ENCODE peak calls at places on chromosome 22, in six cellular contexts. U is testis, G is WERI-Rb-1, K is tibial artery, R is fibroblast of lung, N is H9. M is an unnamed sample.

GRCh38 chr22:47802446-47802845 is 1040.0 kb downstream of the TBC1D22A start:
- DNase-seq in U (peak; percentile 2), G (no peak), K (no peak), R (no peak), N (no peak), M (no peak)

GRCh38 chr22:40975346-40975745 is 24.2 kb downstream of the RBX1 start:
- DNase-seq in U (no peak), G (no peak), K (no peak), R (no peak), N (no peak), M (no peak)

GRCh38 chr22:25141994-25142620 is 57.6 kb upstream of the CRYBB3 start:
- DNase-seq in U (no peak), G (no peak), K (no peak), R (no peak), N (peak; percentile 44), M (no peak)

GRCh38 chr22:49209452-49210195 is 618.0 kb downstream of the BRD1 start:
- DNase-seq in U (no peak), G (peak; percentile 54), K (peak; percentile 39), R (no peak), N (peak; percentile 20), M (peak; percentile 91)

GRCh38 chr22:27755521-27756211 is 45.9 kb downstream of the MN1 start:
- DNase-seq in U (no peak), G (no peak), K (no peak), R (no peak), N (no peak), M (no peak)

GRCh38 chr22:40175571-40176105 is 2.1 kb upstream of the TNRC6B start:
- DNase-seq in U (no peak), G (no peak), K (no peak), R (no peak), N (no peak), M (no peak)

GRCh38 chr22:25383892-25384291 is 164.5 kb downstream of the CRYBB2 start:
- DNase-seq in U (no peak), G (no peak), K (no peak), R (no peak), N (no peak), M (no peak)

GRCh38 chr22:19610518-19611253 is 86.5 kb upstream of the CLDN5 start:
- DNase-seq in U (no peak), G (no peak), K (no peak), R (no peak), N (peak; percentile 65), M (no peak)

GRCh38 chr22:48192920-48193319 is 1430.5 kb downstream of the TBC1D22A start:
- DNase-seq in U (no peak), G (no peak), K (no peak), R (no peak), N (peak; percentile 2), M (no peak)

GRCh38 chr22:31650391-31650790 is 11.6 kb downstream of the PISD start:
- DNase-seq in U (no peak), G (no peak), K (no peak), R (peak; percentile 85), N (no peak), M (no peak)

GRCh38 chr22:30183861-30184278 is 62.7 kb downstream of the LIF start:
- DNase-seq in U (no peak), G (no peak), K (no peak), R (peak; percentile 75), N (no peak), M (no peak)

GRCh38 chr22:48099671-48100070 is 1337.2 kb downstream of the TBC1D22A start:
- DNase-seq in U (no peak), G (no peak), K (peak; percentile 33), R (no peak), N (peak; percentile 14), M (no peak)

GRCh38 chr22:50674127-50674493 is 1.5 kb downstream of the SHANK3 start:
- DNase-seq in U (no peak), G (no peak), K (no peak), R (no peak), N (no peak), M (no peak)

GRCh38 chr22:40547729-40548143 is 88.8 kb downstream of the MRTFA start:
- DNase-seq in U (no peak), G (no peak), K (no peak), R (peak; percentile 47), N (no peak), M (no peak)

GRCh38 chr22:43827926-43828710 is 16.0 kb upstream of the EFCAB6 start:
- DNase-seq in U (no peak), G (peak; percentile 8), K (peak; percentile 52), R (no peak), N (peak; percentile 25), M (no peak)

GRCh38 chr22:50640857-50641647 is 13.1 kb upstream of the ARSA start:
- DNase-seq in U (no peak), G (no peak), K (no peak), R (no peak), N (no peak), M (no peak)

GRCh38 chr22:20463324-20464095 is 25.9 kb upstream of the SCARF2 start:
- DNase-seq in U (no peak), G (no peak), K (no peak), R (no peak), N (no peak), M (no peak)

GRCh38 chr22:25028841-25029141 is 76.3 kb downstream of the KIAA1671 start:
- DNase-seq in U (no peak), G (no peak), K (no peak), R (no peak), N (no peak), M (no peak)

DNA sequence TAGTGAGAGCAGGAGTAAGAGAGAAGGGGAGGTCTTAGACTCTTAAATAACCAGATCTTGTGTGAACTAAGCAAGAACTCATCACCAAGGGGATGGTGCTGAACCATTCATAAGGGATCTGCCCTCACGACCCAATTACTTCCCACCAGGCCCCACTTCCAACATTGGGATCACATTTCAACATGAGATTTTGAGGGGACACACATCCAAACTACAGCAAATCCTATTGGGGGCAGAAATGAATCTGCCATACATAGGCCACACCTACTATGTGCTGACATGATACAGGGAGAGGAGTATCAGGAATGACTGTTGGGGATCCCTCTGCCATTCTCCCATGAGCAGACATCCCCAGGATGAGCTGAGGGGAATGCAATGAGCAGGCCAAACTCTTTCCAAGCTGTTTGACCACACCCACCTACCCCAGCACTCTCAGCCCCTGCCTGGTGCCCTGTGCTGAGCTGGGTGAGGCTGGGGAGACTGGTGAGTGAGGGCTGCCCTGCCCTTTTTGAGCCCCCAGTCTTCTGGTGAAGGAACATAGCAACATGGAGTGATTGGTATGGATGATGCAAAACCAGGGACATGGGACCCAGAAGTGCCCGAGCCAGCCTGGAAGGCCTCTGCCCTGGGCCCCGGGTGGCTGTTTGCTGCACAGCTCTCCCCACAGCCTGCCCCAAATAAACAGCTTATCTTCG is 1.2 kb upstream of the GTSE1 start:
- DNase-seq in U (no peak), G (peak; percentile 19), K (no peak), R (no peak), N (no peak), M (no peak)
- H3K27ac ChIP-seq in U (peak overlapping the region; percentile 72), G (peak overlapping the region; percentile 85), K (peak overlapping the region; percentile 91), R (peak overlapping the region; percentile 92), N (no peak overlapping the region), M (no peak overlapping the region)

DNA sequence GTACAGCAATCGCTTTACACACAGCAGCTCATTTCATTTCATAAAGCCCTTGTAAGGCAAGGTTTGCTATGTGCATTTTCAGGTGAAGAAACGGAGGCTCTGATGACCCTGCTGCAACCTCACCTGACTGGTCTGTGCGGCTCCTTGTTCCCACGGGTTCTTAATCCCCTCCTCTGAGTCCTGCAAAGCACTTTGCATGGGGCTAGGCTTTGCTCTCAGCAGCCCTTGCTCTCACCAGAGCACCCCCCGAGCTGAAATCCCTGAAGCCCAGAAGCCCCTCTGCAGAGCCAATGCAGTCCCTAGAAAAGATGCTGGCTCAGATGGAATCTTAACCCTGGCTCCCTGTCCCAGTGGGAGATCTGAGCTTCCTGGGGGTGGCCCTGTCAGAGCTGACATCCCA is 11.0 kb upstream of the APOL6 start:
- DNase-seq in U (no peak), G (peak; percentile 24), K (peak; percentile 40), R (no peak), N (no peak), M (no peak)
- H3K27ac ChIP-seq in U (peak overlapping the region; percentile 78), G (no peak overlapping the region), K (peak overlapping the region; percentile 85), R (no peak overlapping the region), N (no peak overlapping the region), M (no peak overlapping the region)

GRCh38 chr22:22867996-22868715 is 19.5 kb upstream of the IGLL5 start:
- DNase-seq in U (no peak), G (no peak), K (no peak), R (no peak), N (no peak), M (no peak)

GRCh38 chr22:22870577-22871398 is 16.8 kb upstream of the IGLL5 start:
- DNase-seq in U (no peak), G (no peak), K (no peak), R (no peak), N (peak; percentile 49), M (no peak)

GRCh38 chr22:22865311-22866072 is 22.1 kb upstream of the IGLL5 start:
- DNase-seq in U (no peak), G (no peak), K (no peak), R (no peak), N (no peak), M (no peak)

GRCh38 chr22:22863001-22863400 is 24.6 kb upstream of the IGLL5 start:
- DNase-seq in U (no peak), G (no peak), K (no peak), R (no peak), N (no peak), M (no peak)

DNA sequence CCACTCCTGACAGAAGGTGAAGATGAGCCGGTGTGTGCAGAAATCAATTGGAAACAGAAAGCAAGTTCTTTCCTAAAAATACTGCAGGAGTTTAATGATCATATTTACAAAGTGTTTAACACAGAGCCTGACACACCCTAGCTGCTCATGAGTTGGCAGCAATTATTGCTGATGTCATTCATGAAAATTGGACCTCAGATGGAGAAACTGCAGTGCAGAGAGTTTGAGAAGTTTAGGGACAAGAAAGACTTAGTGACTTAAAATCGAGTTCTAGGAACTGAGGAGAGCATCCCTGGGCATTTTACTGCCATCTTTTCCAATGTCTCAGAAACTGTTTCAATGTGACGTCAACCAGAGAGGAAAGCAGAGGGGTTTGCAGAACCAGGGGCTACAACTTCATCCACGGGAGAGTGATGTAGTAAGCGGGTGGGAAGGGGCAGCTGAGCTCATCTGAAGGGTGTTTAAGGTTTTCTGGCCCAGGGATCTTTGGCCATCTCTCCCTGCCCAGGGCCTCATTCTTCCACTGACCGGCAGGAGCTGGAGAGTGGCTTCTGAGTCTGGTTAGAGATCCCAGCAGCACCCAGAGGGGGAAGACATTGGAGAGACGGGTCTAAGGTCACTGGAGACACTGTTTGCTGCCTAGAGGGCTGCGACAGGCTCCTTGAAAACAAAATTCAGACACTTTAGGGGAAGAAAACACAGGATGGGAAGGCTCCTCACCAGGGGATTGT is 21.1 kb upstream of the IGLL5 start:
- DNase-seq in U (no peak), G (no peak), K (no peak), R (no peak), N (no peak), M (no peak)
- H3K27ac ChIP-seq in U (peak overlapping the region; percentile 24), G (no peak overlapping the region), K (no peak overlapping the region), R (no peak overlapping the region), N (no peak overlapping the region), M (no peak overlapping the region)

GRCh38 chr22:28951530-28951929 is 68.2 kb downstream of the ZNRF3 start:
- DNase-seq in U (no peak), G (no peak), K (no peak), R (no peak), N (no peak), M (no peak)

GRCh38 chr22:28951969-28952521 is 68.7 kb downstream of the ZNRF3 start:
- DNase-seq in U (peak; percentile 77), G (peak; percentile 17), K (peak; percentile 65), R (peak; percentile 71), N (no peak), M (no peak)

GRCh38 chr22:28953976-28954880 is 70.9 kb downstream of the ZNRF3 start:
- DNase-seq in U (no peak), G (no peak), K (no peak), R (no peak), N (no peak), M (no peak)

GRCh38 chr22:28953399-28953798 is 70.0 kb downstream of the ZNRF3 start:
- DNase-seq in U (no peak), G (no peak), K (no peak), R (no peak), N (no peak), M (no peak)

GRCh38 chr22:28952857-28953256 is 69.5 kb downstream of the ZNRF3 start:
- DNase-seq in U (no peak), G (no peak), K (no peak), R (peak; percentile 77), N (no peak), M (peak; percentile 34)
- H3K27ac ChIP-seq in U (peak overlapping the region; percentile 39), G (no peak overlapping the region), K (peak overlapping the region; percentile 32), R (no peak overlapping the region), N (no peak overlapping the region), M (no peak overlapping the region)

M was measured in A673.